ENCODE peak calls at places on chromosomes 5 and 9, in four cellular contexts. One of them, this sample, is unnamed.

GRCh38 chr9:99803694-99804093 is 18.0 kb upstream of the NR4A3 start:
- DNase-seq in H1: no peak
- DNase-seq in IMR-90: peak
- DNase-seq in mesendoderm: no peak
- DNase-seq in this sample: no peak

GRCh38 chr5:143311428-143311827 is 92.1 kb downstream of the NR3C1 start:
- DNase-seq in H1: no peak
- DNase-seq in IMR-90: peak
- DNase-seq in mesendoderm: no peak
- DNase-seq in this sample: no peak

GRCh38 chr5:40841068-40841805 is at the start of gene CARD6:
- DNase-seq in H1: no peak
- DNase-seq in IMR-90: peak
- DNase-seq in mesendoderm: no peak
- DNase-seq in this sample: no peak

GRCh38 chr5:102481044-102481715 is 17.6 kb downstream of the SLCO6A1 start:
- DNase-seq in H1: no peak
- DNase-seq in IMR-90: no peak
- DNase-seq in mesendoderm: no peak
- DNase-seq in this sample: no peak

GRCh38 chr5:175003531-175003930 is 279.1 kb downstream of the MSX2 start:
- DNase-seq in H1: no peak
- DNase-seq in IMR-90: no peak
- DNase-seq in mesendoderm: no peak
- DNase-seq in this sample: no peak

GRCh38 chr5:51373880-51374523 is 9.2 kb upstream of the ISL1 start:
- DNase-seq in H1: no peak
- DNase-seq in IMR-90: no peak
- DNase-seq in mesendoderm: no peak
- DNase-seq in this sample: no peak

GRCh38 chr5:72651779-72652178 is 144.6 kb upstream of the ZNF366 start:
- DNase-seq in H1: no peak
- DNase-seq in IMR-90: no peak
- DNase-seq in mesendoderm: no peak
- DNase-seq in this sample: no peak

GRCh38 chr5:154712518-154713437 is 42.4 kb upstream of the LARP1 start:
- DNase-seq in H1: peak
- DNase-seq in IMR-90: no peak
- DNase-seq in mesendoderm: peak
- DNase-seq in this sample: peak

GRCh38 chr5:11322133-11322532 is 561.1 kb upstream of the DAP start:
- DNase-seq in H1: no peak
- DNase-seq in IMR-90: no peak
- DNase-seq in mesendoderm: no peak
- DNase-seq in this sample: no peak

GRCh38 chr9:87816041-87816440 is 66.6 kb upstream of the SPATA31E1 start:
- DNase-seq in H1: no peak
- DNase-seq in IMR-90: peak
- DNase-seq in mesendoderm: no peak
- DNase-seq in this sample: no peak

GRCh38 chr5:165185726-165186125 is 1680.3 kb downstream of the MAT2B start:
- DNase-seq in H1: no peak
- DNase-seq in IMR-90: no peak
- DNase-seq in mesendoderm: no peak
- DNase-seq in this sample: no peak

GRCh38 chr5:145697251-145698016 is 137.7 kb downstream of the PRELID2 start:
- DNase-seq in H1: no peak
- DNase-seq in IMR-90: peak
- DNase-seq in mesendoderm: peak
- DNase-seq in this sample: peak

GRCh38 chr5:180599590-180599914 is 8.3 kb upstream of the SCGB3A1 start:
- DNase-seq in H1: no peak
- DNase-seq in IMR-90: no peak
- DNase-seq in mesendoderm: no peak
- DNase-seq in this sample: no peak

GRCh38 chr5:168648016-168648415 is 68.8 kb upstream of the PANK3 start:
- DNase-seq in H1: no peak
- DNase-seq in IMR-90: no peak
- DNase-seq in mesendoderm: no peak
- DNase-seq in this sample: no peak

GRCh38 chr9:6715755-6716643 is 41.8 kb upstream of the KDM4C start:
- DNase-seq in H1: no peak
- DNase-seq in IMR-90: no peak
- DNase-seq in mesendoderm: no peak
- DNase-seq in this sample: peak

GRCh38 chr5:93017854-93018253 is 563.2 kb downstream of the NR2F1-AS1 start:
- DNase-seq in H1: no peak
- DNase-seq in IMR-90: peak
- DNase-seq in mesendoderm: peak
- DNase-seq in this sample: no peak

GRCh38 chr9:96519095-96519494 is 69.1 kb downstream of the HABP4 start:
- DNase-seq in H1: no peak
- DNase-seq in IMR-90: no peak
- DNase-seq in mesendoderm: no peak
- DNase-seq in this sample: no peak

GRCh38 chr9:137028281-137029057 is 432 bp upstream of the ABCA2 start:
- DNase-seq in H1: no peak
- DNase-seq in IMR-90: peak
- DNase-seq in mesendoderm: peak
- DNase-seq in this sample: peak

GRCh38 chr9:137028013-137028280 is at the start of gene ABCA2:
- DNase-seq in H1: no peak
- DNase-seq in IMR-90: peak
- DNase-seq in mesendoderm: no peak
- DNase-seq in this sample: no peak

GRCh38 chr9:137030528-137030927 is 1.4 kb downstream of the FUT7 start:
- DNase-seq in H1: no peak
- DNase-seq in IMR-90: no peak
- DNase-seq in mesendoderm: no peak
- DNase-seq in this sample: no peak

GRCh38 chr9:137030006-137030405 is 1.9 kb downstream of the FUT7 start:
- DNase-seq in H1: no peak
- DNase-seq in IMR-90: no peak
- DNase-seq in mesendoderm: no peak
- DNase-seq in this sample: no peak

GRCh38 chr9:137029058-137029922 is 1.3 kb upstream of the ABCA2 start:
- DNase-seq in H1: no peak
- DNase-seq in IMR-90: peak
- DNase-seq in mesendoderm: peak
- DNase-seq in this sample: peak
- H4K5ac ChIP-seq in H1: no peak
- H4K5ac ChIP-seq in IMR-90: no peak
- H4K5ac ChIP-seq in mesendoderm: no peak
- H4K5ac ChIP-seq in this sample: no peak

DNA sequence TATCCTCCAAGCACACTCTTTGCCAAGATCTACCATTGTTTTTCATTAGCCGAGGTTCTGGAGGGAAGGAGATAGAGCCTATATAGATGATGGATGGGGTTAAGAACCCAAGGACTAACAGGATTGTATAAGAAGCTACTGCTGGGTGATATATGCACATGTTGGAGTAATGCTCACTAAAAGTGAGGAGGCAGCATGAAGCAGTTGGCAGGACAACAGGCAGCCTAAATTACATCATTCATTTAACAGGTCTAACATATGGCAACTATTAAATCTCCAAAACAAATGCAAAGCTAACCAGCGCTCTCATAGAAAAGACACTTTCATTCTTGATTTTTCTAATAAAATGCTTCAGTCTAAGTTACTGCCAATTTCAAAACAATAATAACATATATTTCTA is 293.2 kb downstream of the EPB41L4A start:
- DNase-seq in H1: no peak
- DNase-seq in IMR-90: peak
- DNase-seq in mesendoderm: no peak
- DNase-seq in this sample: no peak
- H4K5ac ChIP-seq in H1: no peak
- H4K5ac ChIP-seq in IMR-90: no peak
- H4K5ac ChIP-seq in mesendoderm: no peak
- H4K5ac ChIP-seq in this sample: no peak

GRCh38 chr9:101796044-101796443 is 57.6 kb upstream of the GRIN3A start:
- DNase-seq in H1: no peak
- DNase-seq in IMR-90: no peak
- DNase-seq in mesendoderm: no peak
- DNase-seq in this sample: no peak
- H4K5ac ChIP-seq in H1: no peak
- H4K5ac ChIP-seq in IMR-90: no peak
- H4K5ac ChIP-seq in mesendoderm: no peak
- H4K5ac ChIP-seq in this sample: no peak

DNA sequence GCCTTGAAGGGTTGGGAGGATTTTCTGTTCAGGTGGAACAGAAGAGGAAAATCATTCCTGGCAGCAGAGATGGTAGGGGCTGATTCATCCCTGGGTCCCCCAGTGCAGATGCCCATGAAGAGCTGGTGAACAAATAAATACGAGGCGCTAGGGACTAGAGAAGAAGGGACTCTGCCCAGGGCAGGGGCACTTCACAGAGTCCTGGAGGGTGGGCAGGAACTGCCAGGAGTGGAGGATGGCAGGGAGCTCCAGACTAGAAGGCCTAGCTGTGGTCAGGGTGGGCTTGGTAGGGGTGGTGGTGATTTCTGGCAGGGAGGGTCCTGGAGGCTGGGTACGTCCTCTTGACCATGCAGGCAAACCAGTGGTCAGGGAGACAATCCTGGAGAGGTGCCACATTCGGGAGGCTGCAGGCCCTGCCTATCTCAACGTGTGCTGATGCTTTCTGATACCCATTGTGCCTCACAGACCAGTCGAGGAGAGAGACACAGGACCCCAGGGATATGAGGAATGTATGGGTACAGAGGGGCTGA is 69.9 kb downstream of the CRB2 start:
- DNase-seq in H1: no peak
- DNase-seq in IMR-90: no peak
- DNase-seq in mesendoderm: no peak
- DNase-seq in this sample: peak
- H4K5ac ChIP-seq in H1: no peak
- H4K5ac ChIP-seq in IMR-90: no peak
- H4K5ac ChIP-seq in mesendoderm: no peak
- H4K5ac ChIP-seq in this sample: no peak

GRCh38 chr5:117681855-117682254 is 1107.2 kb upstream of the SEMA6A start:
- DNase-seq in H1: no peak
- DNase-seq in IMR-90: no peak
- DNase-seq in mesendoderm: no peak
- DNase-seq in this sample: no peak
- H4K5ac ChIP-seq in H1: no peak
- H4K5ac ChIP-seq in IMR-90: no peak
- H4K5ac ChIP-seq in mesendoderm: no peak
- H4K5ac ChIP-seq in this sample: no peak

GRCh38 chr5:134578578-134579283 is 53.3 kb downstream of the JADE2 start:
- DNase-seq in H1: no peak
- DNase-seq in IMR-90: no peak
- DNase-seq in mesendoderm: no peak
- DNase-seq in this sample: no peak
- H4K5ac ChIP-seq in H1: no peak
- H4K5ac ChIP-seq in IMR-90: no peak
- H4K5ac ChIP-seq in mesendoderm: no peak
- H4K5ac ChIP-seq in this sample: no peak

GRCh38 chr9:8078641-8079140 is 279.1 kb upstream of the DMAC1 start:
- DNase-seq in H1: no peak
- DNase-seq in IMR-90: no peak
- DNase-seq in mesendoderm: no peak
- DNase-seq in this sample: no peak
- H4K5ac ChIP-seq in H1: no peak
- H4K5ac ChIP-seq in IMR-90: no peak
- H4K5ac ChIP-seq in mesendoderm: no peak
- H4K5ac ChIP-seq in this sample: peak

DNA sequence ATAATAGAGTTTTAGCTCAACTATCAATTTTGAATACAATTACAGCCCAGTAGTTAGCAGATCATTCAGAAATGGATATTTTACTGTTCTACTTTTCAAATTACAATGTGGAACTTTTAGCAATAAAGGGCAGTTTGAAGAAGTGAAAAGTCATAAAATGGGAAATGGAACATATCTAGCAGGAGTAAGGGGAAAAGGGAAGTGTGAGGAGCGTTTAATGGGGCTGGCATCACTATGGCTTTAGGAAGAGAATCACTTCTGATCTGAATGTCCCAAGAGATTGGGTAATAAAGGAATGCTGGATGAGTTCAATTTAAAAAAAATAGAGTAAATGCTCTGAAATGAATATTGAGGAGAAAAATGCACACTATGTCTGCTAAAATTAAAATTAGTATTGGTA is 77.4 kb downstream of the ATPSCKMT start:
- DNase-seq in H1: no peak
- DNase-seq in IMR-90: no peak
- DNase-seq in mesendoderm: no peak
- DNase-seq in this sample: no peak
- H4K5ac ChIP-seq in H1: no peak
- H4K5ac ChIP-seq in IMR-90: no peak
- H4K5ac ChIP-seq in mesendoderm: no peak
- H4K5ac ChIP-seq in this sample: no peak

DNA sequence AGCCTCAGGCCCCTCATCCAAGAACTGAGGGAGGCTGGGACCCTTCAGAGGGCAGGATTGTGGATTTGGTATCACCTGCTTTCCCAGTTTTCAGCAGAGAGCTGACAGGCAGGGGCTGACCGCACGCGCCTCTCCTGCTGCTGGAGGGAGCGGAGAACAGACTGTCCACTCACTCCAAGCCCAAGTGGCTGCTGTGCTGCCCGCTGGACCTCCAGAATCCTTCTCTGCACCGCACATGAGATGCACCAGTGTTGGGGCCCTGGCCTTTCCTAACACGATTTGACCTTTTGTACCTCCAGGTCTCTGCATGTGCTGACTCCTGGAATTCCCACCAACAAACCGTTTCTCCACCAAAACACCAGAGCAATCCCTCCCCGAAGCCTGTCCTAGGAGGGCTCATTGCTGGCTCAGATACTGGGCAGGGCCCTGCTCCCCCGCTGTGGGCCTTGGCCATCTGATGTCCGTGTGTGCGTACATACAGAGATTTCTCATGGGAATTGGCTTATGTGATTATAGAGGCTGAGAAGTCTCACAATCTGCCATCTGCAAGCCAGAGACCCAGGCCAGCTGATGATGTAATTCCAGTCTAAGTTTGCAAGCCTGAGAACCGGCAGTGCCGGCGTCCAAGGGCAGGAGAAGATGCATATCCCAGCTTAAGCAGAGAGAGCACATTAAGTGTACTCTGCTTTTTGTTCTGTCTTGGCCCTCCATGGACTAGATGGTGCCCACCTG is 141.7 kb downstream of the GADD45G start:
- DNase-seq in H1: no peak
- DNase-seq in IMR-90: no peak
- DNase-seq in mesendoderm: no peak
- DNase-seq in this sample: no peak
- H4K5ac ChIP-seq in H1: no peak
- H4K5ac ChIP-seq in IMR-90: no peak
- H4K5ac ChIP-seq in mesendoderm: no peak
- H4K5ac ChIP-seq in this sample: no peak